ENCODE peak calls at places on chromosomes 1 and 21, in seven cellular contexts. One of them, this sample, is unnamed.

GRCh38 chr1:172870901-172871606 is 179.7 kb downstream of the TNFSF18 start:
- DNase-seq in Calu3: no peak
- DNase-seq in AG09319: no peak
- DNase-seq in NCI-H1436: no peak
- DNase-seq in activated CD8-positive, alpha-beta memory T cell treated with anti-CD3 and anti-CD28 coated beads, Interleukin-2, amount 10 ng/mL, durations not matched to agents 7 days and 5 days: peak; percentile 43
- DNase-seq in fibroblast of pulmonary artery: no peak
- DNase-seq in cardiac fibroblast: peak; percentile 44
- DNase-seq in this sample: peak; percentile 74

GRCh38 chr21:45874716-45875415 is 106.7 kb upstream of the COL6A1 start:
- DNase-seq in Calu3: no peak
- DNase-seq in activated CD8-positive, alpha-beta memory T cell treated with anti-CD3 and anti-CD28 coated beads, Interleukin-2, amount 10 ng/mL, durations not matched to agents 7 days and 5 days: no peak
- DNase-seq in NCI-H1436: no peak
- DNase-seq in fibroblast of pulmonary artery: peak; percentile 94
- DNase-seq in AG09319: peak; percentile 92
- DNase-seq in cardiac fibroblast: peak; percentile 95
- DNase-seq in this sample: peak; percentile 98

GRCh38 chr1:5348732-5349465 is 643.3 kb downstream of the NPHP4 start:
- DNase-seq in fibroblast of pulmonary artery: no peak
- DNase-seq in Calu3: no peak
- DNase-seq in cardiac fibroblast: no peak
- DNase-seq in AG09319: no peak
- DNase-seq in NCI-H1436: no peak
- DNase-seq in activated CD8-positive, alpha-beta memory T cell treated with anti-CD3 and anti-CD28 coated beads, Interleukin-2, amount 10 ng/mL, durations not matched to agents 7 days and 5 days: no peak
- DNase-seq in this sample: no peak

GRCh38 chr1:98053471-98054366 is 132.9 kb upstream of the DPYD start:
- DNase-seq in cardiac fibroblast: peak; percentile 78
- DNase-seq in Calu3: peak; percentile 82
- DNase-seq in AG09319: no peak
- DNase-seq in activated CD8-positive, alpha-beta memory T cell treated with anti-CD3 and anti-CD28 coated beads, Interleukin-2, amount 10 ng/mL, durations not matched to agents 7 days and 5 days: peak; percentile 66
- DNase-seq in fibroblast of pulmonary artery: peak; percentile 75
- DNase-seq in NCI-H1436: peak; percentile 57
- DNase-seq in this sample: peak; percentile 65

GRCh38 chr1:46687095-46687659 is 15.5 kb downstream of the TEX38 start:
- DNase-seq in activated CD8-positive, alpha-beta memory T cell treated with anti-CD3 and anti-CD28 coated beads, Interleukin-2, amount 10 ng/mL, durations not matched to agents 7 days and 5 days: no peak
- DNase-seq in cardiac fibroblast: peak; percentile 32
- DNase-seq in Calu3: peak; percentile 70
- DNase-seq in AG09319: peak; percentile 58
- DNase-seq in fibroblast of pulmonary artery: peak; percentile 77
- DNase-seq in NCI-H1436: no peak
- DNase-seq in this sample: peak; percentile 40

GRCh38 chr1:43834280-43835140 is 99.1 kb upstream of the ARTN start:
- DNase-seq in activated CD8-positive, alpha-beta memory T cell treated with anti-CD3 and anti-CD28 coated beads, Interleukin-2, amount 10 ng/mL, durations not matched to agents 7 days and 5 days: no peak
- DNase-seq in cardiac fibroblast: peak; percentile 72
- DNase-seq in NCI-H1436: no peak
- DNase-seq in AG09319: no peak
- DNase-seq in fibroblast of pulmonary artery: peak; percentile 60
- DNase-seq in Calu3: peak; percentile 60
- DNase-seq in this sample: no peak

GRCh38 chr1:63968663-63969460 is 195.0 kb downstream of the ROR1 start:
- DNase-seq in activated CD8-positive, alpha-beta memory T cell treated with anti-CD3 and anti-CD28 coated beads, Interleukin-2, amount 10 ng/mL, durations not matched to agents 7 days and 5 days: no peak
- DNase-seq in Calu3: no peak
- DNase-seq in fibroblast of pulmonary artery: peak; percentile 27
- DNase-seq in NCI-H1436: no peak
- DNase-seq in AG09319: no peak
- DNase-seq in cardiac fibroblast: peak; percentile 9
- DNase-seq in this sample: peak; percentile 54

GRCh38 chr1:8847990-8848389 is 30.5 kb downstream of the ENO1 start:
- DNase-seq in activated CD8-positive, alpha-beta memory T cell treated with anti-CD3 and anti-CD28 coated beads, Interleukin-2, amount 10 ng/mL, durations not matched to agents 7 days and 5 days: no peak
- DNase-seq in fibroblast of pulmonary artery: no peak
- DNase-seq in AG09319: no peak
- DNase-seq in cardiac fibroblast: no peak
- DNase-seq in Calu3: no peak
- DNase-seq in NCI-H1436: no peak
- DNase-seq in this sample: no peak

GRCh38 chr1:87501738-87502137 is 173.1 kb downstream of the LMO4 start:
- DNase-seq in AG09319: no peak
- DNase-seq in activated CD8-positive, alpha-beta memory T cell treated with anti-CD3 and anti-CD28 coated beads, Interleukin-2, amount 10 ng/mL, durations not matched to agents 7 days and 5 days: no peak
- DNase-seq in cardiac fibroblast: peak; percentile 30
- DNase-seq in fibroblast of pulmonary artery: peak; percentile 31
- DNase-seq in Calu3: no peak
- DNase-seq in NCI-H1436: no peak
- DNase-seq in this sample: peak; percentile 8

GRCh38 chr1:231121533-231121932 is 40.3 kb upstream of the TRIM67 start:
- DNase-seq in NCI-H1436: no peak
- DNase-seq in cardiac fibroblast: no peak
- DNase-seq in Calu3: no peak
- DNase-seq in AG09319: no peak
- DNase-seq in fibroblast of pulmonary artery: no peak
- DNase-seq in activated CD8-positive, alpha-beta memory T cell treated with anti-CD3 and anti-CD28 coated beads, Interleukin-2, amount 10 ng/mL, durations not matched to agents 7 days and 5 days: no peak
- DNase-seq in this sample: no peak

GRCh38 chr1:25650219-25650576 is 33.6 kb downstream of the MAN1C1 start:
- DNase-seq in activated CD8-positive, alpha-beta memory T cell treated with anti-CD3 and anti-CD28 coated beads, Interleukin-2, amount 10 ng/mL, durations not matched to agents 7 days and 5 days: peak; percentile 18
- DNase-seq in Calu3: no peak
- DNase-seq in NCI-H1436: no peak
- DNase-seq in cardiac fibroblast: no peak
- DNase-seq in fibroblast of pulmonary artery: no peak
- DNase-seq in AG09319: no peak
- DNase-seq in this sample: no peak

GRCh38 chr1:167651161-167651693 is 21.2 kb downstream of the RCSD1 start:
- DNase-seq in cardiac fibroblast: no peak
- DNase-seq in activated CD8-positive, alpha-beta memory T cell treated with anti-CD3 and anti-CD28 coated beads, Interleukin-2, amount 10 ng/mL, durations not matched to agents 7 days and 5 days: no peak
- DNase-seq in AG09319: no peak
- DNase-seq in NCI-H1436: no peak
- DNase-seq in fibroblast of pulmonary artery: no peak
- DNase-seq in Calu3: peak; percentile 47
- DNase-seq in this sample: no peak

GRCh38 chr1:111852216-111852615 is 96.5 kb downstream of the DDX20 start:
- DNase-seq in NCI-H1436: peak; percentile 72
- DNase-seq in AG09319: no peak
- DNase-seq in fibroblast of pulmonary artery: no peak
- DNase-seq in cardiac fibroblast: no peak
- DNase-seq in Calu3: no peak
- DNase-seq in activated CD8-positive, alpha-beta memory T cell treated with anti-CD3 and anti-CD28 coated beads, Interleukin-2, amount 10 ng/mL, durations not matched to agents 7 days and 5 days: no peak
- DNase-seq in this sample: no peak

This sample was measured in IMR-90.